ENCODE peak calls at places on chromosomes 7 and 10, in four cellular contexts. Z is A549, Y is IMR-90, D is K562. S is an unnamed sample.

GRCh38 chr10:63664341-63664885 is 143.2 kb downstream of the REEP3 start:
- DNase-seq in Z (no peak), Y (no peak), D (no peak), S (no peak)

GRCh38 chr7:117873056-117873932 is at the start of gene CTTNBP2:
- DNase-seq in Z (peak; percentile 17), Y (peak; percentile 59), D (peak; percentile 17), S (no peak)

GRCh38 chr10:71769279-71769823 is 4.0 kb downstream of the VSIR start:
- DNase-seq in Z (no peak), Y (peak; percentile 31), D (no peak), S (peak; percentile 80)

GRCh38 chr7:115679976-115680375 is 350.6 kb downstream of the TFEC start:
- DNase-seq in Z (peak; percentile 59), Y (peak; percentile 59), D (no peak), S (peak; percentile 5)

GRCh38 chr10:35635576-35635975 is 6.5 kb downstream of the FZD8 start:
- DNase-seq in Z (peak; percentile 77), Y (peak; percentile 74), D (peak; percentile 75), S (peak; percentile 20)

GRCh38 chr7:99098824-99099498 is 44.9 kb downstream of the SMURF1 start:
- DNase-seq in Z (peak; percentile 76), Y (no peak), D (no peak), S (no peak)

GRCh38 chr10:68327889-68328786 is 3.7 kb upstream of the HNRNPH3 start:
- DNase-seq in Z (peak; percentile 62), Y (peak; percentile 60), D (no peak), S (no peak)

GRCh38 chr10:8499312-8499711 is 444.8 kb downstream of the GATA3 start:
- DNase-seq in Z (no peak), Y (no peak), D (no peak), S (no peak)

GRCh38 chr7:116368960-116369359 is 130.6 kb upstream of the CAV2 start:
- DNase-seq in Z (no peak), Y (no peak), D (no peak), S (no peak)

GRCh38 chr10:12884851-12885250 is 116.7 kb downstream of the CCDC3 start:
- DNase-seq in Z (peak; percentile 20), Y (no peak), D (no peak), S (no peak)

GRCh38 chr7:112160771-112161150 is 45.4 kb downstream of the DOCK4 start:
- DNase-seq in Z (peak; percentile 10), Y (no peak), D (no peak), S (no peak)

GRCh38 chr10:26044123-26044749 is 110.2 kb downstream of the MYO3A start:
- DNase-seq in Z (no peak), Y (no peak), D (no peak), S (no peak)

GRCh38 chr7:28315565-28316420 is 96.5 kb upstream of the CREB5 start:
- DNase-seq in Z (no peak), Y (peak; percentile 87), D (no peak), S (no peak)

GRCh38 chr10:123153486-123154091 is 613 bp upstream of the BUB3 start:
- DNase-seq in Z (no peak), Y (no peak), D (no peak), S (no peak)

GRCh38 chr7:71005109-71005508 is 126.8 kb upstream of the GALNT17 start:
- DNase-seq in Z (no peak), Y (no peak), D (no peak), S (no peak)

GRCh38 chr7:87797798-87798403 is 78.3 kb downstream of the SLC25A40 start:
- DNase-seq in Z (peak; percentile 62), Y (peak; percentile 47), D (no peak), S (peak; percentile 45)

GRCh38 chr10:33501161-33501560 is 166.7 kb upstream of the NRP1 start:
- DNase-seq in Z (no peak), Y (peak; percentile 6), D (no peak), S (no peak)

GRCh38 chr10:12042409-12042796 is 206 bp downstream of the UPF2 start:
- DNase-seq in Z (no peak), Y (peak; percentile 3), D (peak; percentile 80), S (no peak)

GRCh38 chr7:1611708-1612241 is 41.9 kb upstream of the PSMG3 start:
- DNase-seq in Z (peak; percentile 36), Y (peak; percentile 73), D (no peak), S (no peak)

GRCh38 chr10:88178758-88179157 is 315.3 kb downstream of the PTEN start:
- DNase-seq in Z (no peak), Y (no peak), D (no peak), S (no peak)

GRCh38 chr10:75428434-75429158 is 2.8 kb upstream of the LRMDA start:
- DNase-seq in Z (peak; percentile 41), Y (peak; percentile 15), D (no peak), S (peak; percentile 16)

GRCh38 chr10:66842867-66843266 is 83.0 kb upstream of the LRRTM3 start:
- DNase-seq in Z (no peak), Y (no peak), D (no peak), S (no peak)

GRCh38 chr10:43231523-43232078 is 35.3 kb downstream of the RASGEF1A start:
- DNase-seq in Z (no peak), Y (no peak), D (no peak), S (no peak)

GRCh38 chr10:33542747-33543505 is 208.5 kb upstream of the NRP1 start:
- DNase-seq in Z (peak; percentile 17), Y (peak; percentile 36), D (no peak), S (no peak)

GRCh38 chr10:11425672-11426071 is 185.8 kb downstream of the USP6NL start:
- DNase-seq in Z (no peak), Y (no peak), D (no peak), S (no peak)

GRCh38 chr10:8420182-8420581 is 365.7 kb downstream of the GATA3 start:
- DNase-seq in Z (no peak), Y (no peak), D (no peak), S (no peak)

GRCh38 chr7:137718360-137718759 is 128.4 kb downstream of the DGKI start:
- DNase-seq in Z (no peak), Y (no peak), D (no peak), S (no peak)

GRCh38 chr10:30047430-30047829 is 12.0 kb downstream of the JCAD start:
- DNase-seq in Z (no peak), Y (no peak), D (no peak), S (no peak)

GRCh38 chr7:36473454-36474282 is 84.0 kb downstream of the ANLN start:
- DNase-seq in Z (peak; percentile 38), Y (no peak), D (peak; percentile 51), S (no peak)

GRCh38 chr10:130363051-130363450 is 226.9 kb downstream of the GLRX3 start:
- DNase-seq in Z (no peak), Y (no peak), D (no peak), S (no peak)
- TF ChIP-seq ELK1 in Z (no peak), Y (no peak), D (no peak), S (no peak)

GRCh38 chr7:131105294-131105802 is 222.3 kb upstream of the MKLN1 start:
- DNase-seq in Z (peak; percentile 50), Y (peak; percentile 11), D (no peak), S (no peak)
- TF ChIP-seq ELK1 in Z (no peak), Y (no peak), D (no peak), S (no peak)

GRCh38 chr10:124526621-124527267 is 65.1 kb downstream of the LHPP start:
- DNase-seq in Z (no peak), Y (no peak), D (no peak), S (no peak)

GRCh38 chr10:124525751-124526600 is 64.4 kb downstream of the LHPP start:
- DNase-seq in Z (no peak), Y (no peak), D (no peak), S (no peak)

GRCh38 chr10:124529661-124530214 is 68.1 kb downstream of the LHPP start:
- DNase-seq in Z (no peak), Y (no peak), D (no peak), S (no peak)

GRCh38 chr10:124530215-124530665 is 68.6 kb downstream of the LHPP start:
- DNase-seq in Z (peak; percentile 81), Y (peak; percentile 74), D (peak; percentile 82), S (no peak)

GRCh38 chr10:124527996-124528395 is 66.4 kb downstream of the LHPP start:
- DNase-seq in Z (no peak), Y (no peak), D (no peak), S (no peak)
- TF ChIP-seq ELK1 in Z (no peak), Y (no peak), D (no peak), S (no peak)

GRCh38 chr7:604884-605531 is 85.4 kb upstream of the PDGFA start:
- DNase-seq in Z (no peak), Y (no peak), D (peak; percentile 54), S (no peak)

GRCh38 chr7:605661-606450 is 86.2 kb upstream of the PDGFA start:
- DNase-seq in Z (no peak), Y (no peak), D (no peak), S (no peak)

GRCh38 chr7:602341-603141 is 82.9 kb upstream of the PDGFA start:
- DNase-seq in Z (no peak), Y (no peak), D (peak; percentile 86), S (no peak)

GRCh38 chr7:603152-603941 is 83.7 kb upstream of the PDGFA start:
- DNase-seq in Z (no peak), Y (no peak), D (peak; percentile 61), S (no peak)

GRCh38 chr7:604038-604883 is 84.6 kb upstream of the PDGFA start:
- DNase-seq in Z (no peak), Y (peak; percentile 54), D (peak; percentile 74), S (peak; percentile 71)
- TF ChIP-seq ELK1 in Z (no peak), Y (no peak), D (no peak), S (peak; percentile 83)

GRCh38 chr10:58326967-58327381 is 7.8 kb upstream of the UBE2D1 start:
- DNase-seq in Z (no peak), Y (peak; percentile 42), D (no peak), S (no peak)
- TF ChIP-seq ELK1 in Z (no peak), Y (no peak), D (no peak), S (no peak)

DNA sequence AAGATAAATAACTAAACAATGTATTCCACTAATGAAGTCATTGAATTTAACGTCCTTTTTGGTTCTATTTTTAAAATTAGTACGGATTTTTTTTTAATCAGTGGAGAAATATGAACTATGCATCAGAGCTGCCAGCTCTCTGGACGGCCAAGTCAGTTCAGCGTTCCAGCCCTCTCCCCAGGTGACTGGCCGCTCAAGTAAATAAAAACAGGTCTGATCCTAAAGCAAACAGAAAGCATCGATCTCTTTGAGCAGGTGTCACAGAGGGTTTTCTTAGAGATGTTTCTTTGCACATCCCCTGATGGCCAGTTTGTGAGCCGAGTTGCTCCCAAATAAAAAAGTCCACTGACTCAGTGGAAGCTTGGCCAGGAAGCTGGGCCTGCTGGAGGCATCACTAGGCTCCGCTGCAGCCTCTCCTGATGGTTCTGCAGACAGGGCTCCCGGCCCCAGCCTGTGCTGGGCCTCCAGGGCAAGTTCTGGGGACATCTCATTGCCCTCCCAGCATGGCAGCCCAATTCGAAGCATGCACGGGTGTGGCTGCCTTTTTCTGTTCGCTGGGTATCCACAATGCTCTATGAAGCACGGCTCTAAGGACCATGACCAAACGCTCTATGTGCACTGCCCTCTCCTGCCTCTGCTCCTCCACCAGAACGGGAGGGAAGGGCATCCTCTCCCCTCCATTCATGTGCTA is 74.7 kb upstream of the PPP2R2D start:
- DNase-seq in Z (no peak), Y (no peak), D (no peak), S (no peak)
- TF ChIP-seq ELK1 in Z (no peak), Y (no peak), D (no peak), S (no peak)

DNA sequence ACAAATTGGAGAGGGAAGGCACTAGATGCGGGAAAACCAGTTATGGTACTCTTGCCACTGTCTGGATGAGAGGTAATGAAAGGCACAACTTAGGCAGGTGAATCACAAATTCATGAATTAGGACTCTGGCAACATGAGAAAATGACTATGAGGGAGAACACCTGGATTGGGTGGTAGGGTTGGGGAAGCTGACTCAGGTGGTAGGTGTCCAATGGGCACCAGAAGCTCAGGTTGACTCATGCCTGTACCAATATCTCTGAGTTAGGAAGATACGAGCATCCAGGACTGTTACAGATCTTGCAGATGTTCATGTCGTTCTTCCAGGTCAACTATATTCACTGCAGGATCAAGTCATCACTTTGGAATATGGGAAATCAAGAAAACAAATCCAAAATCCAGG is 56.7 kb downstream of the NPY start:
- DNase-seq in Z (no peak), Y (no peak), D (no peak), S (no peak)
- TF ChIP-seq ELK1 in Z (no peak), Y (no peak), D (no peak), S (no peak)